ENCODE peak calls at places on chromosomes 1 and 21, in five cellular contexts. One of them, this sample, is unnamed.

GRCh38 chr1:63698001-63698838 is 75.6 kb upstream of the ROR1 start:
- DNase-seq in RWPE1: no peak
- DNase-seq in NCI-H187: no peak
- DNase-seq in uterus: no peak
- DNase-seq in C1 segment of cervical spinal cord: no peak
- DNase-seq in this sample: no peak

GRCh38 chr1:116128669-116129068 is 17.5 kb downstream of the MAB21L3 start:
- DNase-seq in NCI-H187: no peak
- DNase-seq in RWPE1: no peak
- DNase-seq in uterus: no peak
- DNase-seq in C1 segment of cervical spinal cord: no peak
- DNase-seq in this sample: no peak

GRCh38 chr1:52709016-52709415 is 10.9 kb upstream of the COA7 start:
- DNase-seq in NCI-H187: no peak
- DNase-seq in C1 segment of cervical spinal cord: no peak
- DNase-seq in RWPE1: no peak
- DNase-seq in uterus: no peak
- DNase-seq in this sample: no peak

GRCh38 chr1:94819945-94820746 is at the start of gene SLC44A3:
- DNase-seq in RWPE1: peak
- DNase-seq in C1 segment of cervical spinal cord: peak
- DNase-seq in NCI-H187: no peak
- DNase-seq in uterus: no peak
- DNase-seq in this sample: peak

GRCh38 chr1:109467301-109467777 is 993 bp downstream of the SYPL2 start:
- DNase-seq in C1 segment of cervical spinal cord: no peak
- DNase-seq in RWPE1: no peak
- DNase-seq in NCI-H187: no peak
- DNase-seq in uterus: peak
- DNase-seq in this sample: no peak

GRCh38 chr1:107570768-107571167 is 394.2 kb downstream of the VAV3 start:
- DNase-seq in NCI-H187: no peak
- DNase-seq in C1 segment of cervical spinal cord: no peak
- DNase-seq in uterus: no peak
- DNase-seq in RWPE1: no peak
- DNase-seq in this sample: no peak

GRCh38 chr1:193657552-193657951 is 471.1 kb upstream of the B3GALT2 start:
- DNase-seq in RWPE1: no peak
- DNase-seq in C1 segment of cervical spinal cord: no peak
- DNase-seq in uterus: no peak
- DNase-seq in NCI-H187: no peak
- DNase-seq in this sample: no peak

GRCh38 chr1:153213519-153213918 is 3.9 kb upstream of the PRR9 start:
- DNase-seq in RWPE1: no peak
- DNase-seq in NCI-H187: no peak
- DNase-seq in uterus: no peak
- DNase-seq in C1 segment of cervical spinal cord: no peak
- DNase-seq in this sample: no peak

GRCh38 chr1:88946845-88947244 is 45.6 kb downstream of the KYAT3 start:
- DNase-seq in uterus: no peak
- DNase-seq in NCI-H187: no peak
- DNase-seq in C1 segment of cervical spinal cord: no peak
- DNase-seq in RWPE1: no peak
- DNase-seq in this sample: no peak

GRCh38 chr1:237229333-237229732 is 187.3 kb downstream of the RYR2 start:
- DNase-seq in uterus: no peak
- DNase-seq in NCI-H187: no peak
- DNase-seq in RWPE1: no peak
- DNase-seq in C1 segment of cervical spinal cord: no peak
- DNase-seq in this sample: no peak

GRCh38 chr1:108708726-108709660 is 3.7 kb upstream of the FNDC7 start:
- DNase-seq in uterus: no peak
- DNase-seq in C1 segment of cervical spinal cord: no peak
- DNase-seq in RWPE1: no peak
- DNase-seq in NCI-H187: no peak
- DNase-seq in this sample: no peak

GRCh38 chr1:248818505-248819374 is 7.0 kb downstream of the SH3BP5L start:
- DNase-seq in NCI-H187: no peak
- DNase-seq in uterus: no peak
- DNase-seq in C1 segment of cervical spinal cord: no peak
- DNase-seq in RWPE1: no peak
- DNase-seq in this sample: no peak

GRCh38 chr1:114485286-114485685 is 25.7 kb downstream of the TRIM33 start:
- DNase-seq in RWPE1: peak
- DNase-seq in NCI-H187: no peak
- DNase-seq in C1 segment of cervical spinal cord: no peak
- DNase-seq in uterus: no peak
- DNase-seq in this sample: no peak

GRCh38 chr1:204872262-204872881 is 1.7 kb downstream of the NFASC start:
- DNase-seq in C1 segment of cervical spinal cord: no peak
- DNase-seq in NCI-H187: no peak
- DNase-seq in uterus: no peak
- DNase-seq in RWPE1: no peak
- DNase-seq in this sample: no peak

GRCh38 chr1:146051452-146051852 is 29.9 kb upstream of the HJV start:
- DNase-seq in RWPE1: no peak
- DNase-seq in uterus: no peak
- DNase-seq in NCI-H187: no peak
- DNase-seq in C1 segment of cervical spinal cord: no peak
- DNase-seq in this sample: no peak

GRCh38 chr1:2407991-2408275 is 4.4 kb downstream of the PEX10 start:
- DNase-seq in RWPE1: no peak
- DNase-seq in uterus: no peak
- DNase-seq in NCI-H187: no peak
- DNase-seq in C1 segment of cervical spinal cord: no peak
- DNase-seq in this sample: no peak

GRCh38 chr21:42378418-42378817 is 12.1 kb upstream of the TFF1 start:
- DNase-seq in RWPE1: no peak
- DNase-seq in NCI-H187: no peak
- DNase-seq in uterus: no peak
- DNase-seq in C1 segment of cervical spinal cord: no peak
- DNase-seq in this sample: peak

GRCh38 chr21:45607922-45608295 is 35.6 kb upstream of the PCBP3 start:
- DNase-seq in uterus: no peak
- DNase-seq in NCI-H187: no peak
- DNase-seq in RWPE1: no peak
- DNase-seq in C1 segment of cervical spinal cord: no peak
- DNase-seq in this sample: no peak

GRCh38 chr1:205783904-205784303 is 8.6 kb upstream of the RAB29 start:
- DNase-seq in RWPE1: no peak
- DNase-seq in C1 segment of cervical spinal cord: no peak
- DNase-seq in NCI-H187: no peak
- DNase-seq in uterus: no peak
- DNase-seq in this sample: peak

GRCh38 chr1:169739980-169740379 is 6.1 kb upstream of the SELE start:
- DNase-seq in NCI-H187: no peak
- DNase-seq in RWPE1: no peak
- DNase-seq in C1 segment of cervical spinal cord: no peak
- DNase-seq in uterus: no peak
- DNase-seq in this sample: no peak

GRCh38 chr1:6961905-6962304 is 176.7 kb downstream of the CAMTA1 start:
- DNase-seq in NCI-H187: no peak
- DNase-seq in RWPE1: no peak
- DNase-seq in C1 segment of cervical spinal cord: no peak
- DNase-seq in uterus: no peak
- DNase-seq in this sample: no peak

GRCh38 chr1:12201343-12202189 is 28.3 kb upstream of the VPS13D start:
- DNase-seq in RWPE1: no peak
- DNase-seq in C1 segment of cervical spinal cord: no peak
- DNase-seq in uterus: no peak
- DNase-seq in NCI-H187: no peak
- DNase-seq in this sample: no peak